ENCODE peak calls at places on chromosomes 12 and 14, in four cellular contexts. F, J, L and Y are unnamed samples.

GRCh38 chr14:69617796-69618195 is 6.4 kb downstream of the SUSD6 start:
- DNase-seq in F (no peak), J (no peak), L (no peak), Y (no peak)

GRCh38 chr12:66739266-66739665 is 60.4 kb upstream of the GRIP1 start:
- DNase-seq in F (no peak), J (no peak), L (no peak), Y (no peak)

GRCh38 chr12:52461693-52462092 is 9.7 kb upstream of the KRT6B start:
- DNase-seq in F (no peak), J (no peak), L (peak; percentile 33), Y (no peak)

GRCh38 chr12:32501835-32502333 is 102.5 kb downstream of the FGD4 start:
- DNase-seq in F (peak; percentile 33), J (no peak), L (no peak), Y (no peak)

GRCh38 chr12:47349770-47350408 is 270.1 kb upstream of the AMIGO2 start:
- DNase-seq in F (no peak), J (no peak), L (no peak), Y (no peak)

GRCh38 chr12:20523658-20524057 is 155.3 kb downstream of the PDE3A start:
- DNase-seq in F (no peak), J (no peak), L (no peak), Y (no peak)

GRCh38 chr14:98912655-98913054 is 359.3 kb downstream of the BCL11B start:
- DNase-seq in F (no peak), J (no peak), L (no peak), Y (no peak)

GRCh38 chr12:53241623-53242412 is 9.8 kb upstream of the RARG start:
- DNase-seq in F (no peak), J (no peak), L (no peak), Y (no peak)

GRCh38 chr14:34029921-34030334 is 79.1 kb upstream of the EGLN3 start:
- DNase-seq in F (no peak), J (no peak), L (peak; percentile 69), Y (peak; percentile 24)

GRCh38 chr12:102478416-102479098 is 1.8 kb downstream of the IGF1 start:
- DNase-seq in F (no peak), J (peak; percentile 3), L (no peak), Y (no peak)

GRCh38 chr12:62192486-62193250 is 67.5 kb upstream of the USP15 start:
- DNase-seq in F (peak; percentile 34), J (peak; percentile 40), L (peak; percentile 15), Y (peak; percentile 63)

GRCh38 chr14:77111021-77111420 is 13.0 kb downstream of the CIPC start:
- DNase-seq in F (no peak), J (no peak), L (no peak), Y (no peak)

GRCh38 chr14:95481391-95482022 is 34.9 kb downstream of the SYNE3 start:
- DNase-seq in F (no peak), J (no peak), L (no peak), Y (no peak)

GRCh38 chr14:78448483-78449094 is 278.4 kb downstream of the NRXN3 start:
- DNase-seq in F (no peak), J (no peak), L (no peak), Y (no peak)

GRCh38 chr12:80068173-80068572 is 31.2 kb upstream of the OTOGL start:
- DNase-seq in F (no peak), J (no peak), L (no peak), Y (no peak)

GRCh38 chr12:12719496-12719895 is 2.3 kb downstream of the CDKN1B start:
- DNase-seq in F (no peak), J (no peak), L (no peak), Y (no peak)

GRCh38 chr12:76032043-76032981 is 736 bp upstream of the PHLDA1 start:
- DNase-seq in F (no peak), J (peak; percentile 14), L (peak; percentile 46), Y (peak; percentile 37)